ENCODE peak calls at places on chromosomes 1 and 21, in six cellular contexts. Z is cardiac muscle cell, U is H9, O is spleen, S is MM.1S, X is heart left ventricle. A is an unnamed sample.

GRCh38 chr1:225945564-225945963 is 4.5 kb upstream of the LEFTY2 start:
- DNase-seq in Z (peak; percentile 13), S (no peak), O (peak; percentile 63), U (peak; percentile 90), X (no peak), A (no peak)

GRCh38 chr1:228149341-228150020 is at the start of gene GJC2:
- DNase-seq in X (peak; percentile 72), S (no peak), O (no peak), U (peak; percentile 67), Z (peak; percentile 53), A (no peak)

GRCh38 chr1:68470388-68470970 is 20.7 kb upstream of the RPE65 start:
- DNase-seq in O (no peak), Z (peak; percentile 46), X (no peak), U (no peak), S (no peak), A (no peak)

GRCh38 chr21:15423676-15424445 is 305.9 kb upstream of the USP25 start:
- DNase-seq in O (no peak), U (no peak), S (no peak), X (no peak), Z (no peak), A (no peak)

GRCh38 chr1:2533356-2533755 is 3.3 kb upstream of the HES5 start:
- DNase-seq in S (no peak), O (no peak), Z (no peak), X (no peak), U (no peak), A (no peak)

GRCh38 chr1:20470174-20470573 is 15.8 kb downstream of the CAMK2N1 start:
- DNase-seq in O (peak; percentile 18), Z (no peak), X (no peak), S (no peak), U (no peak), A (no peak)

GRCh38 chr21:33578214-33578613 is 10.3 kb downstream of the DONSON start:
- DNase-seq in X (no peak), Z (peak; percentile 25), O (no peak), S (no peak), U (no peak), A (no peak)

GRCh38 chr1:183783896-183784637 is 20.9 kb upstream of the RGL1 start:
- DNase-seq in U (no peak), X (peak; percentile 80), Z (peak; percentile 92), S (no peak), O (no peak), A (no peak)

GRCh38 chr1:40362199-40362598 is 11.3 kb upstream of the SMAP2 start:
- DNase-seq in U (no peak), S (no peak), O (no peak), Z (no peak), X (no peak), A (no peak)
- H3K27ac ChIP-seq in U (no peak overlapping the region), S (no peak overlapping the region), O (no peak overlapping the region), Z (no peak overlapping the region), X (no peak overlapping the region), A (no peak overlapping the region)

GRCh38 chr1:151492120-151492519 is 19.1 kb upstream of the CGN start:
- DNase-seq in X (no peak), Z (no peak), S (no peak), U (no peak), O (no peak), A (no peak)

GRCh38 chr1:151491641-151492040 is 19.5 kb upstream of the CGN start:
- DNase-seq in O (no peak), X (no peak), U (no peak), Z (no peak), S (no peak), A (no peak)

GRCh38 chr1:151495316-151495715 is 15.9 kb upstream of the CGN start:
- DNase-seq in U (no peak), S (no peak), X (no peak), O (no peak), Z (no peak), A (no peak)

GRCh38 chr1:151493042-151493441 is 18.1 kb upstream of the CGN start:
- DNase-seq in U (no peak), S (no peak), Z (no peak), X (no peak), O (no peak), A (no peak)

GRCh38 chr1:151494741-151495281 is 16.4 kb upstream of the CGN start:
- DNase-seq in U (no peak), X (no peak), Z (peak; percentile 79), S (no peak), O (no peak), A (no peak)
- H3K4me1 ChIP-seq in U (no peaks in the 10 kb centered on the region), X (no peaks in the 10 kb centered on the region), Z (no peaks in the 10 kb centered on the region), S (peaks cover 12% of the 10 kb centered on the region), O (no peaks in the 10 kb centered on the region), A (no peaks in the 10 kb centered on the region)

GRCh38 chr1:248804771-248805681 is 20.7 kb downstream of the SH3BP5L start:
- DNase-seq in Z (no peak), X (no peak), O (peak; percentile 80), S (peak; percentile 68), U (no peak), A (no peak)
- H3K27ac ChIP-seq in Z (peak overlapping the region; percentile 32), X (no peak overlapping the region), O (peak overlapping the region; percentile 81), S (peak overlapping the region; percentile 66), U (no peak overlapping the region), A (no peak overlapping the region)

GRCh38 chr1:7784492-7785071 is 491 bp downstream of the PER3 start:
- DNase-seq in O (peak; percentile 89), S (no peak), Z (peak; percentile 2), X (no peak), U (peak; percentile 40), A (no peak)

GRCh38 chr1:7783826-7784491 is at the start of gene PER3:
- DNase-seq in O (peak; percentile 98), U (peak; percentile 98), S (peak; percentile 83), Z (peak; percentile 99), X (peak; percentile 98), A (peak; percentile 88)

GRCh38 chr1:7781923-7782495 is 2.1 kb upstream of the PER3 start:
- DNase-seq in X (no peak), S (no peak), Z (no peak), U (no peak), O (peak; percentile 83), A (peak; percentile 14)

GRCh38 chr1:7785108-7785507 is 1.0 kb downstream of the PER3 start:
- DNase-seq in O (no peak), S (no peak), Z (no peak), X (no peak), U (no peak), A (no peak)

DNA sequence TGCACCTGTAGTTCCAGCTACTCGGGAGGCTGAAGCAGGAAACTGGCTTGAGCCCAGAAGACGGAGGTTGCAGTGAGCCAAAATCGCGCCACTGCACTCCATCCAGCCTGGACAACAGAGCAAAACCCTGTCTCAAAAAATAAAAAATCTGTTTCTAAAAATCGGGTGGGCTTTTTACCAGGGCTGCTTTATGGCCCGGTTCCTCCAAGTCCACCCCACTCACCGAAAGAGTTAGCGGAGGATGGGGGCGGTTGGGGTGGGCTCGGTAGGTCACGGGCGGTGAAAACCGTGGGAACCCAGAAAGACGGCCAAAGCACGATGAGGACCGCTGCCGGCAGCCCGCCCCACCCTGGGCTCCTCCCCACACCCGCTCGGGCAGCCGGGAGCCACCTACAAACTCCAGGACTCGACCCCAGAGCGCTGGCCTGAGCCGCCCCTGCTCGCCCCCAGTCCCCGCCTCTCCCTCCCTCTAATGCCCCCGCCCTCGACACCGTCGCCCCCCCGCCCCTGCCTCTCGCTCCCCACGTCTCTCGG is 846 bp upstream of the PER3 start:
- DNase-seq in U (peak; percentile 90), S (peak; percentile 18), X (peak; percentile 87), O (peak; percentile 92), Z (peak; percentile 69), A (no peak)
- H3K4me1 ChIP-seq in U (no peaks in the 10 kb centered on the region), S (peaks cover 9% of the 10 kb centered on the region), X (peaks cover 19% of the 10 kb centered on the region), O (peaks cover 47% of the 10 kb centered on the region), Z (no peaks in the 10 kb centered on the region), A (peaks cover 27% of the 10 kb centered on the region)

DNA sequence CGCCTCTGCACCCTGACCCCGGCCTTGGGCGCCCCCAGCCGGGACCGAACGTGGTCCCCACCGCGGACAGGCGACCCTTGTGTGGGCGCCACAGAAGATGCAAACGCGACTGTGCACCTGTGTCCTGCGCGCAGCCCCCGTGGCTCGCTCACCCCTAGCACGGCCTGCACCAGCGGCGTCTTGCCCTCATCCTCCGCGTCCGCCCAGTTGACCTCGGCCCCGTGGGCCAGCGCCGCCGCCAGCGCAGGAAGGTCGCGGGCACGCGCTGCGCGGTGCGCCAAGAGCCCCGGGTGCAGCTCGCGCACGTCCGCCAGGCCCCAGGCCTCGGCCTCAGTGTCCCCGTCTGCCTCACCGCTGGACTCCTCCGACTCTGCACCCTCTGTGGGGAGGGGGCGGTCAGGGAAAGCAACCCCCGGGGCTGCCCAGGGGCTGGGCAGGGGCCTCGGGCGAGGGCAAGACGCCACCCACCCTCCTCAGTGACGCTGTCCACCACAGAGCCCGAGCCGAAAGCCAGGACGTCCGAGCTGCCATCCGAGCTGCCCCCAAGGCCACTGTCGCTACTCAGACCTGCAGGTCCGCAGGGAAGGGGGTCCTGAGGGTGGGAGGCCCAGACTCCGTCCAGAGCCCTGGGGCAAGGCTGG is 13.4 kb downstream of the ACAP3 start:
- DNase-seq in S (no peak), Z (no peak), O (no peak), X (no peak), U (no peak), A (no peak)
- H3K27ac ChIP-seq in S (no peak overlapping the region), Z (no peak overlapping the region), O (no peak overlapping the region), X (no peak overlapping the region), U (no peak overlapping the region), A (no peak overlapping the region)

GRCh38 chr1:51690285-51690961 is 73.5 kb downstream of the OSBPL9 start:
- DNase-seq in Z (peak; percentile 90), X (no peak), S (no peak), U (no peak), O (no peak), A (no peak)
- H3K4me1 ChIP-seq in Z (peaks cover 18% of the 10 kb centered on the region), X (peaks cover 16% of the 10 kb centered on the region), S (peaks cover 19% of the 10 kb centered on the region), U (no peaks in the 10 kb centered on the region), O (peaks cover 45% of the 10 kb centered on the region), A (no peaks in the 10 kb centered on the region)

DNA sequence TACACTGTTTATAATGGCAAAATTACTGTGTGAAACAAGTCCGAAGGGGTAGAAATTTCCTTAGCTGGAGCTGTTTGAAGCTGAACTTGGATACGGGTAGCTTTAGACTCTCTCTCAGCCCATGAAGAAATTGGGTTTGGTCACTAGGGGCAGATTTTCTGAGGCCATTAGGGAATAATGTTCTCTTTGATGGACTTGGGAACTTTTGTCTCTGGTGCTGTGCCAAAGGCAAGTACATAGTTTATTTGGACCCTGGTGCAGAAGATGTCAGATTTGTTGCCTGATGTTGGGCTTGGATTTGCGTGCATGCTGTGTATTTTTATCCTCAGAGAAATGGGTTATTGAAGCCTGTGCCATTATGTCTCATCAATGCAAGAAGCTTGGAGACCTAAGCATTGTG is 109.6 kb downstream of the VPS13D start:
- DNase-seq in S (no peak), X (no peak), O (no peak), Z (peak; percentile 7), U (no peak), A (no peak)
- H3K27ac ChIP-seq in S (no peak overlapping the region), X (peak overlapping the region; percentile 84), O (no peak overlapping the region), Z (no peak overlapping the region), U (no peak overlapping the region), A (no peak overlapping the region)

DNA sequence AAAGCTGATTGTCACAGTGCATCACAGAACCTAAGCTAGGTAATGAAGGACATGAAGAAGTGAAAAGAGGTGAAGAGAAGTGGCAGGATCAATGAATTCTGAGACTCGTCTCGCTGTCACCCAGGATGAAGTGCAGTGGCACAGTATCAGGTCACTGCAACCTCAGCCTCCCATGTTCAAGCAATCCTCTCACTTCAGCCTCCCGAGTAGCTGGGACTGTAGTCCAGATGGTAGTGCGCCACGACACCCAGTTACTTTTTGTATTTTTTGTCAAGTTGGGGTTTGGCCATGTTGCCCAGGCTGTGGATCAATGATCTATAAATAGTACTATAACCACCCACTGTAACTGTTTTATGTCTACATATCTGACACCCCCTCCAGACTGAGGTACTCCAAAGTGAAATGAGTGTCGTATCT is 33.1 kb downstream of the PTP4A2 start:
- DNase-seq in S (no peak), O (no peak), Z (no peak), U (no peak), X (no peak), A (no peak)
- H3K4me1 ChIP-seq in S (peaks cover 10% of the 10 kb centered on the region), O (peaks cover 32% of the 10 kb centered on the region), Z (no peaks in the 10 kb centered on the region), U (no peaks in the 10 kb centered on the region), X (no peaks in the 10 kb centered on the region), A (no peaks in the 10 kb centered on the region)